ENCODE peak calls at places on chromosomes 13 and 19, in four cellular contexts. I is heart right ventricle, Z is pons, E is HCT116. G is an unnamed sample.

GRCh38 chr13:109146912-109147624 is 517.7 kb downstream of the MYO16 start:
- DNase-seq in I (no peak), Z (no peak), E (peak; percentile 67), G (no peak)

GRCh38 chr13:80841346-80841882 is 500.5 kb upstream of the SPRY2 start:
- DNase-seq in I (no peak), Z (no peak), E (no peak), G (peak; percentile 35)

GRCh38 chr19:41192574-41193419 is at the start of gene CYP2S1:
- DNase-seq in I (no peak), Z (no peak), E (peak; percentile 15), G (peak; percentile 70)

GRCh38 chr19:55253842-55254624 is 4.8 kb downstream of the PPP6R1 start:
- DNase-seq in I (no peak), Z (peak; percentile 40), E (no peak), G (peak; percentile 40)

GRCh38 chr13:24685314-24685713 is 5.1 kb downstream of the ATP12A start:
- DNase-seq in I (no peak), Z (no peak), E (no peak), G (no peak)

GRCh38 chr13:81001828-81002385 is 661.0 kb upstream of the SPRY2 start:
- DNase-seq in I (no peak), Z (no peak), E (no peak), G (no peak)

GRCh38 chr13:62512194-62513141 is 1096.8 kb upstream of the PCDH20 start:
- DNase-seq in I (no peak), Z (peak; percentile 57), E (peak; percentile 35), G (peak; percentile 68)

GRCh38 chr19:51357952-51358351 is 8.2 kb downstream of the ETFB start:
- DNase-seq in I (no peak), Z (no peak), E (no peak), G (no peak)

GRCh38 chr13:78100481-78100880 is 181.8 kb upstream of the EDNRB start:
- DNase-seq in I (no peak), Z (no peak), E (no peak), G (no peak)

GRCh38 chr13:78299832-78300623 is 303.3 kb downstream of the POU4F1 start:
- DNase-seq in I (no peak), Z (no peak), E (no peak), G (no peak)

GRCh38 chr13:90447034-90447734 is 900.3 kb upstream of the MIR17HG start:
- DNase-seq in I (no peak), Z (no peak), E (no peak), G (no peak)

GRCh38 chr19:42051166-42052115 is 18.6 kb downstream of the GRIK5 start:
- DNase-seq in I (no peak), Z (no peak), E (no peak), G (no peak)

GRCh38 chr19:3368848-3369336 is 2.5 kb downstream of the NFIC start:
- DNase-seq in I (no peak), Z (no peak), E (no peak), G (no peak)

GRCh38 chr13:38685974-38686571 is 804 bp upstream of the FREM2 start:
- DNase-seq in I (no peak), Z (peak; percentile 83), E (no peak), G (peak; percentile 86)

GRCh38 chr19:16425019-16425418 is 46.8 kb downstream of the EPS15L1 start:
- DNase-seq in I (no peak), Z (no peak), E (no peak), G (no peak)

GRCh38 chr13:95474992-95475391 is 77.5 kb upstream of the CLDN10 start:
- DNase-seq in I (no peak), Z (no peak), E (no peak), G (no peak)

GRCh38 chr13:34025746-34026145 is 207.8 kb downstream of the RFC3 start:
- DNase-seq in I (no peak), Z (no peak), E (no peak), G (no peak)

GRCh38 chr13:80577285-80577684 is 236.4 kb upstream of the SPRY2 start:
- DNase-seq in I (no peak), Z (no peak), E (no peak), G (no peak)

GRCh38 chr13:93776936-93777335 is 550.3 kb downstream of the GPC6 start:
- DNase-seq in I (no peak), Z (no peak), E (no peak), G (no peak)

GRCh38 chr13:29964181-29964845 is 113.9 kb upstream of the UBL3 start:
- DNase-seq in I (no peak), Z (no peak), E (no peak), G (no peak)

GRCh38 chr13:25463496-25463895 is 91.7 kb downstream of the ATP8A2 start:
- DNase-seq in I (no peak), Z (no peak), E (no peak), G (no peak)

GRCh38 chr19:11035441-11036377 is 53.6 kb upstream of the LDLR start:
- DNase-seq in I (peak; percentile 92), Z (peak; percentile 86), E (peak; percentile 73), G (peak; percentile 92)

GRCh38 chr13:109699628-109700071 is 86.7 kb downstream of the IRS2 start:
- DNase-seq in I (no peak), Z (no peak), E (no peak), G (no peak)

GRCh38 chr19:23305555-23305954 is 55.4 kb upstream of the ZNF724 start:
- DNase-seq in I (no peak), Z (no peak), E (no peak), G (peak; percentile 26)

GRCh38 chr13:39856714-39857113 is 201.3 kb downstream of the COG6 start:
- DNase-seq in I (no peak), Z (no peak), E (no peak), G (no peak)

GRCh38 chr19:44931541-44931940 is 10.5 kb upstream of the APOC4 start:
- DNase-seq in I (no peak), Z (no peak), E (no peak), G (no peak)

GRCh38 chr19:18650468-18651001 is 13.7 kb downstream of the KLHL26 start:
- DNase-seq in I (peak; percentile 78), Z (no peak), E (no peak), G (peak; percentile 39)

GRCh38 chr19:16397791-16398529 is 73.3 kb downstream of the KLF2 start:
- DNase-seq in I (no peak), Z (peak; percentile 27), E (no peak), G (no peak)

GRCh38 chr13:59722580-59722900 is 441.2 kb downstream of the DIAPH3 start:
- DNase-seq in I (no peak), Z (no peak), E (no peak), G (no peak)

GRCh38 chr13:93963266-93964131 is 516.0 kb downstream of the DCT start:
- DNase-seq in I (no peak), Z (no peak), E (no peak), G (no peak)

GRCh38 chr19:33032218-33032781 is 32.4 kb downstream of the RHPN2 start:
- DNase-seq in I (no peak), Z (no peak), E (no peak), G (no peak)

GRCh38 chr13:111115841-111116500 is 861 bp downstream of the ARHGEF7 start:
- DNase-seq in I (peak; percentile 78), Z (no peak), E (no peak), G (peak; percentile 88)

GRCh38 chr19:30686911-30687566 is 314.9 kb downstream of the ZNF536 start:
- DNase-seq in I (no peak), Z (no peak), E (no peak), G (no peak)

GRCh38 chr19:1836458-1837221 is 11.6 kb downstream of the REXO1 start:
- DNase-seq in I (no peak), Z (no peak), E (no peak), G (no peak)

GRCh38 chr19:12721656-12722565 is 1.8 kb downstream of the TNPO2 start:
- DNase-seq in I (peak; percentile 62), Z (peak; percentile 17), E (no peak), G (peak; percentile 89)

GRCh38 chr19:4326837-4327251 is 11.8 kb downstream of the STAP2 start:
- DNase-seq in I (no peak), Z (no peak), E (no peak), G (peak; percentile 69)

GRCh38 chr19:7917292-7918061 is 2.7 kb upstream of the SNAPC2 start:
- DNase-seq in I (no peak), Z (no peak), E (no peak), G (peak; percentile 82)

GRCh38 chr19:1618157-1619093 is 13.2 kb upstream of the UQCR11 start:
- DNase-seq in I (peak; percentile 38), Z (no peak), E (peak; percentile 29), G (peak; percentile 34)